ENCODE peak calls at places on chromosomes 11 and 22, in nine cellular contexts. I is fibroblast of the conjunctiva; T is activated naive CD4-positive, alpha-beta T cell; K is amniotic stem cell; O is midbrain; E is activated CD4-positive, CD25-positive, alpha-beta regulatory T cell treated with anti-CD3 and anti-CD28 coated beads, Interleukin-2, amount 50 U/mL, for 72 hours; Z is NCI-H1417; M is Kasumi-1; H is activated CD4-positive, alpha-beta T cell treated with anti-CD3 and anti-CD28 coated beads, Interleukin-2, amount 10 ng/mL, durations not matched to agents 24 days and 14 days. B is an unnamed sample.

GRCh38 chr22:39277135-39277607 is 32.4 kb upstream of the PDGFB start:
- DNase-seq in Z (no peak), I (peak), O (no peak), K (peak), E (no peak), M (no peak), H (no peak), T (no peak), B (no peak)

GRCh38 chr22:37230673-37231405 is 13.2 kb downstream of the RAC2 start:
- DNase-seq in H (peak), Z (no peak), T (no peak), K (no peak), I (no peak), O (no peak), M (no peak), E (peak), B (no peak)

GRCh38 chr11:33040127-33040861 is 922 bp downstream of the TCP11L1 start:
- DNase-seq in T (no peak), M (no peak), O (peak), H (peak), I (no peak), E (peak), Z (peak), K (no peak), B (no peak)

GRCh38 chr11:36453678-36454077 is 56.4 kb downstream of the TRAF6 start:
- DNase-seq in I (no peak), K (no peak), O (no peak), H (no peak), T (no peak), E (no peak), Z (no peak), M (peak), B (no peak)

GRCh38 chr11:59174664-59175033 is 2.7 kb downstream of the DTX4 start:
- DNase-seq in M (no peak), E (no peak), T (no peak), O (no peak), Z (no peak), I (no peak), H (no peak), K (peak), B (no peak)

GRCh38 chr22:38336699-38337098 is 19.5 kb upstream of the CSNK1E start:
- DNase-seq in H (no peak), K (no peak), O (no peak), M (no peak), E (no peak), I (no peak), Z (no peak), T (no peak), B (no peak)

GRCh38 chr22:35489225-35489624 is 51.4 kb upstream of the RASD2 start:
- DNase-seq in E (no peak), M (no peak), K (no peak), H (no peak), T (no peak), O (no peak), I (no peak), Z (peak), B (no peak)

GRCh38 chr11:44305643-44306468 is 4.1 kb downstream of the ALX4 start:
- DNase-seq in K (no peak), T (no peak), I (no peak), E (no peak), Z (no peak), H (peak), O (no peak), M (no peak), B (no peak)

GRCh38 chr11:73312806-73313403 is 4.8 kb downstream of the ARHGEF17 start:
- DNase-seq in Z (no peak), T (no peak), M (no peak), I (no peak), E (no peak), K (no peak), O (no peak), H (no peak), B (no peak)

GRCh38 chr11:9028591-9028990 is 24.8 kb upstream of the NRIP3 start:
- DNase-seq in M (no peak), K (no peak), E (no peak), O (peak), Z (no peak), I (no peak), H (no peak), T (no peak), B (no peak)

GRCh38 chr11:69308531-69308930 is 14.6 kb downstream of the MYEOV start:
- DNase-seq in K (no peak), I (no peak), T (no peak), E (peak), O (no peak), Z (no peak), H (no peak), M (no peak), B (no peak)

GRCh38 chr22:45475063-45475747 is 27.5 kb upstream of the FBLN1 start:
- DNase-seq in E (no peak), I (peak), T (no peak), H (no peak), K (no peak), O (no peak), M (no peak), Z (no peak), B (no peak)

GRCh38 chr11:15662285-15662684 is 547.6 kb downstream of the INSC start:
- DNase-seq in O (no peak), H (no peak), E (no peak), M (no peak), K (no peak), Z (no peak), I (no peak), T (no peak), B (no peak)

GRCh38 chr22:49548356-49549202 is 279.1 kb downstream of the BRD1 start:
- DNase-seq in T (no peak), I (no peak), H (no peak), K (no peak), Z (no peak), O (no peak), E (no peak), M (no peak), B (no peak)

B was measured in pulmonary artery endothelial cell.